ENCODE peak calls at places on chromosome 1, in eight cellular contexts. I is small intestine, F is right cardiac atrium, W is IMR-90, J is GM23248, A is AG04450, R is pancreas, P is tibial nerve. D is an unnamed sample. For H3K27me3, the result is how much of the 10 kb centered on the place peaks cover.

GRCh38 chr1:185632659-185633428 is 101.3 kb upstream of the HMCN1 start:
- DNase-seq in I (no peak), F (no peak), W (peak), J (peak), A (no peak), R (no peak), P (no peak), D (no peak)

GRCh38 chr1:179059185-179059483 is 22.7 kb upstream of the TOR3A start:
- DNase-seq in I (no peak), F (no peak), W (no peak), J (peak), A (no peak), R (no peak), P (no peak), D (no peak)

GRCh38 chr1:31038360-31038759 is 27.2 kb downstream of the PUM1 start:
- DNase-seq in I (no peak), F (no peak), W (peak), J (peak), A (no peak), R (no peak), P (no peak), D (no peak)

GRCh38 chr1:161068306-161069200 is 1.1 kb downstream of the ARHGAP30 start:
- DNase-seq in I (peak), F (peak), W (no peak), J (no peak), A (no peak), R (no peak), P (no peak), D (no peak)

GRCh38 chr1:59986736-59987310 is 60.2 kb upstream of the CYP2J2 start:
- DNase-seq in I (no peak), F (no peak), W (no peak), J (peak), A (no peak), R (no peak), P (no peak), D (no peak)

GRCh38 chr1:46043491-46044017 is 88.9 kb downstream of the PIK3R3 start:
- DNase-seq in I (no peak), F (no peak), W (no peak), J (no peak), A (no peak), R (no peak), P (no peak), D (no peak)

GRCh38 chr1:107941123-107941522 is 23.9 kb downstream of the VAV3 start:
- DNase-seq in I (no peak), F (no peak), W (no peak), J (peak), A (no peak), R (no peak), P (no peak), D (no peak)

GRCh38 chr1:65310078-65310587 is 790 bp downstream of the DNAJC6 start:
- DNase-seq in I (no peak), F (no peak), W (no peak), J (no peak), A (no peak), R (no peak), P (no peak), D (no peak)

GRCh38 chr1:24300971-24301370 is 18.2 kb upstream of the GRHL3 start:
- DNase-seq in I (no peak), F (no peak), W (no peak), J (no peak), A (no peak), R (no peak), P (no peak), D (no peak)

GRCh38 chr1:156412653-156413309 is 43.8 kb downstream of the RHBG start:
- DNase-seq in I (no peak), F (no peak), W (no peak), J (no peak), A (no peak), R (no peak), P (no peak), D (no peak)

GRCh38 chr1:6248798-6249731 is 5.1 kb downstream of the HES3 start:
- DNase-seq in I (peak), F (peak), W (no peak), J (peak), A (no peak), R (no peak), P (no peak), D (no peak)
- H3K27me3 ChIP-seq in I (under half), F (under half), W (under half), J (under half), A (under half), R (under half), P (half or more), D (under half)

GRCh38 chr1:232048481-232048880 is 421.9 kb downstream of the DISC1 start:
- DNase-seq in I (no peak), F (no peak), W (no peak), J (no peak), A (no peak), R (no peak), P (no peak), D (no peak)
- H3K27me3 ChIP-seq in I (under half), F (under half), W (under half), J (under half), A (under half), R (under half), P (under half), D (under half)

GRCh38 chr1:205570796-205571537 is 60.8 kb downstream of the ELK4 start:
- DNase-seq in I (no peak), F (no peak), W (no peak), J (peak), A (no peak), R (no peak), P (no peak), D (no peak)
- H3K27me3 ChIP-seq in I (under half), F (under half), W (half or more), J (half or more), A (half or more), R (under half), P (half or more), D (half or more)

GRCh38 chr1:218156602-218157001 is 128.5 kb upstream of the RRP15 start:
- DNase-seq in I (peak), F (peak), W (no peak), J (no peak), A (no peak), R (peak), P (no peak), D (no peak)
- H3K27me3 ChIP-seq in I (under half), F (under half), W (under half), J (under half), A (under half), R (under half), P (under half), D (under half)

GRCh38 chr1:18731591-18732235 is 101.1 kb downstream of the PAX7 start:
- DNase-seq in I (no peak), F (no peak), W (no peak), J (no peak), A (no peak), R (no peak), P (no peak), D (no peak)
- H3K27me3 ChIP-seq in I (under half), F (under half), W (under half), J (under half), A (under half), R (under half), P (half or more), D (under half)

D was measured in endothelial cell of umbilical vein.